ENCODE peak calls at places on chromosomes 1 and 21, in seven cellular contexts. V is amniotic stem cell, F is H7, U is H54, K is HT-29, X is cardiac muscle cell, P is AG10803. E is an unnamed sample.
A peak's percentile ranks its signal among the peaks of the same experiment; 100 is the strongest.

GRCh38 chr1:185775505-185775904 is 41.3 kb downstream of the HMCN1 start:
- DNase-seq in V (no peak), F (no peak), U (no peak), K (no peak), X (peak; percentile 30), P (no peak), E (no peak)

GRCh38 chr21:39181205-39181818 is 1.9 kb downstream of the PSMG1 start:
- DNase-seq in V (no peak), F (no peak), U (no peak), K (no peak), X (no peak), P (peak; percentile 32), E (no peak)

GRCh38 chr1:43936470-43937151 is 3.0 kb downstream of the ARTN start:
- DNase-seq in V (no peak), F (peak; percentile 86), U (no peak), K (no peak), X (peak; percentile 38), P (no peak), E (no peak)

GRCh38 chr21:44593598-44594405 is 1.5 kb upstream of the KRTAP10-6 start:
- DNase-seq in V (no peak), F (no peak), U (no peak), K (no peak), X (no peak), P (peak; percentile 4), E (peak; percentile 65)

GRCh38 chr1:86714159-86714558 is 9.8 kb downstream of the SH3GLB1 start:
- DNase-seq in V (no peak), F (no peak), U (no peak), K (peak; percentile 12), X (peak; percentile 23), P (peak; percentile 25), E (no peak)

GRCh38 chr1:205444931-205445652 is 10.8 kb downstream of the BLACAT1 start:
- DNase-seq in V (no peak), F (peak; percentile 87), U (no peak), K (peak; percentile 40), X (peak; percentile 58), P (peak; percentile 9), E (no peak)

GRCh38 chr1:118340928-118341905 is 156.2 kb upstream of the SPAG17 start:
- DNase-seq in V (no peak), F (no peak), U (no peak), K (no peak), X (no peak), P (no peak), E (peak; percentile 28)

GRCh38 chr1:33000427-33001026 is 35.9 kb upstream of the RNF19B start:
- DNase-seq in V (no peak), F (no peak), U (no peak), K (no peak), X (no peak), P (no peak), E (no peak)

GRCh38 chr1:212437179-212437798 is 4.6 kb downstream of the NENF start:
- DNase-seq in V (no peak), F (no peak), U (no peak), K (no peak), X (no peak), P (no peak), E (no peak)

GRCh38 chr1:112904071-112904830 is 51.7 kb downstream of the SLC16A1 start:
- DNase-seq in V (peak; percentile 39), F (no peak), U (no peak), K (peak; percentile 65), X (peak; percentile 71), P (peak; percentile 72), E (peak; percentile 72)

GRCh38 chr21:26451014-26451740 is 121.9 kb downstream of the CYYR1 start:
- DNase-seq in V (no peak), F (no peak), U (no peak), K (no peak), X (no peak), P (peak; percentile 40), E (no peak)

GRCh38 chr21:42599962-42600361 is 53.5 kb upstream of the PDE9A start:
- DNase-seq in V (no peak), F (no peak), U (no peak), K (no peak), X (no peak), P (no peak), E (no peak)

GRCh38 chr1:84319662-84320061 is 18.2 kb downstream of the SAMD13 start:
- DNase-seq in V (no peak), F (no peak), U (no peak), K (no peak), X (no peak), P (no peak), E (no peak)

GRCh38 chr1:90706437-90707362 is 10.4 kb downstream of the BARHL2 start:
- DNase-seq in V (no peak), F (peak; percentile 81), U (no peak), K (no peak), X (peak; percentile 15), P (no peak), E (no peak)

GRCh38 chr1:17329610-17330009 is 21.6 kb downstream of the PADI4 start:
- DNase-seq in V (no peak), F (no peak), U (no peak), K (no peak), X (no peak), P (no peak), E (no peak)

GRCh38 chr1:9615316-9616063 is 26.8 kb downstream of the TMEM201 start:
- DNase-seq in V (no peak), F (peak; percentile 94), U (peak; percentile 54), K (peak; percentile 66), X (peak; percentile 58), P (peak; percentile 28), E (no peak)

GRCh38 chr1:158798531-158798930 is 17.5 kb upstream of the OR6N2 start:
- DNase-seq in V (no peak), F (no peak), U (no peak), K (no peak), X (peak; percentile 5), P (no peak), E (no peak)

GRCh38 chr1:35564037-35564883 is 6.7 kb downstream of the NCDN start:
- DNase-seq in V (peak; percentile 63), F (peak; percentile 93), U (peak; percentile 85), K (peak; percentile 86), X (peak; percentile 86), P (peak; percentile 74), E (peak; percentile 79)

GRCh38 chr1:90879281-90879680 is 142.6 kb downstream of the ZNF644 start:
- DNase-seq in V (no peak), F (no peak), U (no peak), K (peak; percentile 3), X (peak; percentile 4), P (peak; percentile 7), E (no peak)

GRCh38 chr21:44314561-44314960 is 14.7 kb downstream of the PFKL start:
- DNase-seq in V (no peak), F (no peak), U (no peak), K (no peak), X (no peak), P (no peak), E (no peak)

GRCh38 chr1:152328801-152329391 is 3.9 kb upstream of the FLG start:
- DNase-seq in V (no peak), F (no peak), U (no peak), K (no peak), X (no peak), P (peak; percentile 86), E (no peak)

GRCh38 chr1:211579434-211580302 is 707 bp upstream of the SLC30A1 start:
- DNase-seq in V (no peak), F (no peak), U (peak; percentile 50), K (peak; percentile 65), X (no peak), P (peak; percentile 50), E (peak; percentile 79)

GRCh38 chr1:48916121-48917069 is 139.7 kb upstream of the BEND5 start:
- DNase-seq in V (peak; percentile 49), F (peak; percentile 40), U (peak; percentile 8), K (peak; percentile 36), X (peak; percentile 83), P (peak; percentile 79), E (peak; percentile 42)

GRCh38 chr1:67058242-67058641 is 4.3 kb upstream of the SLC35D1 start:
- DNase-seq in V (no peak), F (no peak), U (no peak), K (no peak), X (no peak), P (no peak), E (no peak)

GRCh38 chr1:243391355-243391754 is 135.5 kb downstream of the SDCCAG8 start:
- DNase-seq in V (no peak), F (peak; percentile 11), U (no peak), K (no peak), X (no peak), P (no peak), E (no peak)

GRCh38 chr21:29343517-29343916 is 44.8 kb downstream of the BACH1 start:
- DNase-seq in V (peak; percentile 31), F (no peak), U (peak; percentile 23), K (no peak), X (peak; percentile 43), P (peak; percentile 74), E (no peak)

GRCh38 chr1:161227196-161227871 is 1.5 kb downstream of the TOMM40L start:
- DNase-seq in V (peak; percentile 56), F (peak; percentile 79), U (peak; percentile 66), K (peak; percentile 82), X (peak; percentile 83), P (peak; percentile 70), E (peak; percentile 69)

GRCh38 chr1:23577056-23577985 is 18.0 kb upstream of the ID3 start:
- DNase-seq in V (peak; percentile 80), F (no peak), U (no peak), K (no peak), X (peak; percentile 93), P (peak; percentile 88), E (peak; percentile 84)

GRCh38 chr1:14413809-14414208 is 184.7 kb upstream of the KAZN start:
- DNase-seq in V (no peak), F (no peak), U (no peak), K (no peak), X (peak; percentile 54), P (peak; percentile 89), E (no peak)

GRCh38 chr21:44522753-44523204 is 17.2 kb downstream of the KRTAP10-1 start:
- DNase-seq in V (no peak), F (no peak), U (no peak), K (no peak), X (no peak), P (no peak), E (no peak)

GRCh38 chr1:20935717-20936116 is 148.6 kb upstream of the HP1BP3 start:
- DNase-seq in V (no peak), F (peak; percentile 4), U (no peak), K (no peak), X (no peak), P (no peak), E (no peak)

GRCh38 chr21:33302796-33303195 is 22.0 kb upstream of the IFNAR1 start:
- DNase-seq in V (no peak), F (no peak), U (no peak), K (no peak), X (no peak), P (no peak), E (no peak)

GRCh38 chr1:150577557-150578277 is 1.7 kb downstream of the MCL1 start:
- DNase-seq in V (no peak), F (no peak), U (no peak), K (peak; percentile 53), X (peak; percentile 63), P (peak; percentile 61), E (no peak)

GRCh38 chr1:17743028-17743706 is 12.0 kb upstream of the ACTL8 start:
- DNase-seq in V (no peak), F (no peak), U (no peak), K (no peak), X (peak; percentile 13), P (no peak), E (no peak)

GRCh38 chr1:113872219-113872934 is 865 bp upstream of the PTPN22 start:
- DNase-seq in V (no peak), F (no peak), U (no peak), K (no peak), X (peak; percentile 55), P (peak; percentile 53), E (no peak)

GRCh38 chr1:32702599-32703478 is at the start of gene SYNC:
- DNase-seq in V (peak; percentile 55), F (peak; percentile 91), U (peak; percentile 85), K (no peak), X (peak; percentile 72), P (peak; percentile 86), E (no peak)

GRCh38 chr1:247295746-247296145 is 35.9 kb downstream of the ZNF496 start:
- DNase-seq in V (no peak), F (peak; percentile 7), U (no peak), K (no peak), X (no peak), P (no peak), E (no peak)

GRCh38 chr21:38261851-38262250 is 5.1 kb downstream of the KCNJ15 start:
- DNase-seq in V (no peak), F (no peak), U (no peak), K (no peak), X (no peak), P (peak; percentile 49), E (no peak)

E was measured in PC-9.